ENCODE peak calls at places on chromosome 4, in four cellular contexts. U, R, S and I are unnamed samples.

GRCh38 chr4:65917486-65917885 is 247.2 kb upstream of the EPHA5 start:
- DNase-seq in S (no peak), U (no peak), R (no peak), I (no peak)

GRCh38 chr4:105061720-105062119 is 85.0 kb upstream of the TET2 start:
- DNase-seq in R (no peak), S (no peak), U (no peak), I (no peak)

GRCh38 chr4:57059890-57060716 is 50.1 kb downstream of the IGFBP7 start:
- DNase-seq in R (no peak), U (no peak), S (no peak), I (no peak)

GRCh38 chr4:130760246-130760645 is 1664.3 kb downstream of the C4orf33 start:
- DNase-seq in S (no peak), U (no peak), R (no peak), I (no peak)

GRCh38 chr4:47668810-47669408 is 169.0 kb downstream of the CORIN start:
- DNase-seq in R (no peak), S (peak), U (peak), I (peak)

GRCh38 chr4:158938462-158939044 is 164.3 kb upstream of the RAPGEF2 start:
- DNase-seq in S (no peak), R (no peak), U (no peak), I (peak)

GRCh38 chr4:186297013-186297645 is 31.1 kb downstream of the F11 start:
- DNase-seq in S (peak), R (no peak), U (peak), I (no peak)

GRCh38 chr4:91256043-91256442 is 1047.7 kb upstream of the GRID2 start:
- DNase-seq in R (no peak), U (peak), S (no peak), I (no peak)

GRCh38 chr4:153341575-153342090 is 2.9 kb upstream of the MND1 start:
- DNase-seq in U (peak), R (no peak), S (no peak), I (no peak)

GRCh38 chr4:118955515-118955914 is 66.9 kb downstream of the SYNPO2 start:
- DNase-seq in U (no peak), S (no peak), R (no peak), I (no peak)

GRCh38 chr4:166839615-166840251 is 394.6 kb downstream of the SPOCK3 start:
- DNase-seq in R (no peak), S (no peak), U (no peak), I (no peak)